ENCODE peak calls at places on chromosomes 12 and 14, in ten cellular contexts. E is body of pancreas, B is tibial artery, S is fibroblast of lung, A is mucosa of descending colon, R is astrocyte, K is left ventricle myocardium inferior, N is Peyer's patch, M is BE2C, H is pancreas. X is an unnamed sample.

GRCh38 chr14:61690982-61691381 is 4.3 kb upstream of the HIF1A start:
- DNase-seq in B (no peak), S (no peak), M (no peak), R (no peak), H (no peak), N (no peak), A (no peak), K (no peak), E (no peak), X (no peak)

GRCh38 chr14:101197595-101198397 is 294.3 kb upstream of the RTL1 start:
- DNase-seq in K (no peak), B (no peak), N (peak; percentile 33), A (no peak), H (peak; percentile 4), M (no peak), S (no peak), E (peak; percentile 8), R (no peak), X (no peak)

GRCh38 chr12:102816816-102817434 is 100.1 kb downstream of the PAH start:
- DNase-seq in K (no peak), B (no peak), A (no peak), H (no peak), M (no peak), R (peak; percentile 4), S (peak; percentile 8), E (no peak), N (no peak), X (no peak)

GRCh38 chr14:81298911-81299310 is 78.2 kb upstream of the GTF2A1 start:
- DNase-seq in M (no peak), H (no peak), B (no peak), N (no peak), K (no peak), A (no peak), R (no peak), E (no peak), S (no peak), X (no peak)

GRCh38 chr12:63003223-63003819 is 68.4 kb upstream of the PPM1H start:
- DNase-seq in N (no peak), K (no peak), B (no peak), H (no peak), E (no peak), M (no peak), S (no peak), A (no peak), R (no peak), X (no peak)

GRCh38 chr14:59208224-59208814 is 19.9 kb downstream of the DAAM1 start:
- DNase-seq in R (peak; percentile 89), N (no peak), A (no peak), K (no peak), M (no peak), S (peak; percentile 93), E (no peak), H (no peak), B (no peak), X (peak; percentile 88)

GRCh38 chr12:31117203-31118011 is 43.7 kb downstream of the DDX11 start:
- DNase-seq in H (peak; percentile 52), A (peak; percentile 64), B (peak; percentile 57), K (no peak), E (no peak), S (peak; percentile 29), M (peak; percentile 58), R (peak; percentile 8), N (peak; percentile 78), X (peak; percentile 86)

GRCh38 chr12:117076410-117077372 is 22.5 kb downstream of the TESC start:
- DNase-seq in S (no peak), M (no peak), N (no peak), H (no peak), R (no peak), A (no peak), E (no peak), B (no peak), K (no peak), X (no peak)

GRCh38 chr12:98127336-98127679 is 388.1 kb upstream of the TMPO start:
- DNase-seq in A (no peak), S (no peak), R (no peak), K (no peak), N (no peak), B (no peak), M (no peak), H (no peak), E (no peak), X (no peak)

GRCh38 chr14:65073605-65074201 is 28.6 kb downstream of the MAX start:
- DNase-seq in N (peak; percentile 90), R (no peak), M (no peak), K (no peak), H (no peak), B (no peak), S (no peak), E (no peak), A (peak; percentile 81), X (no peak)

GRCh38 chr12:42564540-42564939 is 25.0 kb downstream of the PRICKLE1 start:
- DNase-seq in E (no peak), R (peak; percentile 73), K (no peak), S (peak; percentile 80), A (no peak), B (no peak), M (no peak), N (no peak), H (no peak), X (no peak)

GRCh38 chr12:42565001-42565400 is 24.5 kb downstream of the PRICKLE1 start:
- DNase-seq in N (no peak), R (no peak), E (no peak), B (no peak), A (no peak), H (no peak), K (no peak), M (no peak), S (no peak), X (no peak)

GRCh38 chr12:42570076-42570475 is 19.5 kb downstream of the PRICKLE1 start:
- DNase-seq in E (no peak), R (no peak), H (no peak), N (no peak), S (no peak), B (no peak), M (no peak), A (no peak), K (no peak), X (no peak)

GRCh38 chr12:42568952-42569916 is 20.3 kb downstream of the PRICKLE1 start:
- DNase-seq in S (peak; percentile 64), H (no peak), B (no peak), R (peak; percentile 52), K (no peak), M (no peak), N (no peak), A (no peak), E (no peak), X (peak; percentile 31)

GRCh38 chr12:42565633-42566032 is 23.9 kb downstream of the PRICKLE1 start:
- DNase-seq in M (no peak), B (no peak), H (no peak), E (no peak), A (no peak), K (no peak), R (no peak), N (no peak), S (no peak), X (no peak)
- H3K4me1 ChIP-seq in M (peaks cover 4% of the 10 kb centered on the region), B (no peaks in the 10 kb centered on the region), H (peaks cover 11% of the 10 kb centered on the region), E (peaks cover 19% of the 10 kb centered on the region), A (no peaks in the 10 kb centered on the region), K (peaks cover 52% of the 10 kb centered on the region), R (peaks cover 20% of the 10 kb centered on the region), N (no peaks in the 10 kb centered on the region), S (no peaks in the 10 kb centered on the region), X (peaks cover 34% of the 10 kb centered on the region)

GRCh38 chr14:77043177-77043983 is 14.9 kb upstream of the IRF2BPL start:
- DNase-seq in A (peak; percentile 57), K (no peak), M (no peak), R (peak; percentile 93), H (no peak), S (peak; percentile 94), N (no peak), E (no peak), B (no peak), X (peak; percentile 58)

GRCh38 chr14:77044776-77045569 is 16.5 kb upstream of the IRF2BPL start:
- DNase-seq in B (no peak), M (no peak), R (no peak), A (no peak), K (peak; percentile 62), H (no peak), N (peak; percentile 73), E (no peak), S (no peak), X (peak; percentile 53)

GRCh38 chr14:77046706-77047105 is 18.2 kb upstream of the IRF2BPL start:
- DNase-seq in R (no peak), S (no peak), E (no peak), N (no peak), H (no peak), M (no peak), B (no peak), K (no peak), A (no peak), X (no peak)

GRCh38 chr14:77043984-77044485 is 15.5 kb upstream of the IRF2BPL start:
- DNase-seq in R (no peak), B (no peak), S (no peak), M (no peak), E (no peak), N (no peak), H (no peak), A (no peak), K (no peak), X (peak; percentile 41)

DNA sequence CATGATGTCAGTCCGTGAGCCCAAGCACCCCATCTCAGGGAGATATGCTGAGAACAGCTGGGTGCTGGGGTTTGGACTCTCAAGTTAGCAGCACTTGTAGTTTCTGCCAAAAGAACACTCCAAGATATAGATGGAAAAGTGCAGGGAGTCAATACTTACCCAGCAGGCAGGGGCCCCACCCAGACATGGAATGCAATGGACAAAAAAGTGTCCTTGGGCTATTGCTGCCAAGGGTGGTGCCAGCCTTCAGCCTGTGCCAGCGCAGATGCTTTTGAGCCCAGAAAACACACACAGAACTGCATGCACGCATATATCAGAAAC is 17.0 kb upstream of the IRF2BPL start:
- DNase-seq in K (no peak), S (no peak), H (no peak), M (no peak), E (peak; percentile 73), B (no peak), A (peak; percentile 61), R (no peak), N (no peak), X (peak; percentile 52)
- H3K4me1 ChIP-seq in K (peaks cover 66% of the 10 kb centered on the region), S (peaks cover 45% of the 10 kb centered on the region), H (peaks cover 53% of the 10 kb centered on the region), M (peaks cover 51% of the 10 kb centered on the region), E (peaks cover 65% of the 10 kb centered on the region), B (peaks cover 9% of the 10 kb centered on the region), A (peaks cover 51% of the 10 kb centered on the region), R (peaks cover 51% of the 10 kb centered on the region), N (no peaks in the 10 kb centered on the region), X (peaks cover 52% of the 10 kb centered on the region)

DNA sequence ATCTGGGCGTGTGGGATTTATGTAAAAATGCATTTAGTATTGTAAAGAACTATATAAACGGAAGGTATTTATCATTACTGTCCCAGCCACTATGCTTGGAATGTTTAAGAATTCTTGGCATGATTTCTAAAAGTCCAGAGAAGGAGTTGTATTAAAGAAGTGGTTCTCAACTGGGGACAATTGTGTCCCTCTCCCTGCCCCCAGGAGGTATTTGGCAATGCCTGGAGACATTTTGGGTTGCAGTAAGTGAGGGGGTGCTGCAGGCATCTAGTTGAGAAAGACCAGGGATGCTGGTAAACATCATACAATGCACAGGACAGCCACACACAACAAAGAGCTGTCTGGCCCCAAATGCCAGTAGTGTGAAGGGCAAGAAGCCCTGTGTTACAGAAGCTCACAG is 7.2 kb downstream of the SLC38A1 start:
- DNase-seq in S (no peak), H (no peak), M (no peak), B (no peak), N (no peak), A (no peak), R (no peak), E (no peak), K (no peak), X (no peak)
- H3K4me1 ChIP-seq in S (peaks cover 7% of the 10 kb centered on the region), H (peaks cover 6% of the 10 kb centered on the region), M (peaks cover 11% of the 10 kb centered on the region), B (no peaks in the 10 kb centered on the region), N (no peaks in the 10 kb centered on the region), A (peaks cover 10% of the 10 kb centered on the region), R (peaks cover 23% of the 10 kb centered on the region), E (peaks cover 51% of the 10 kb centered on the region), K (peaks cover 87% of the 10 kb centered on the region), X (peaks cover 4% of the 10 kb centered on the region)

GRCh38 chr12:64658892-64659481 is 48.7 kb downstream of the RASSF3 start:
- DNase-seq in S (no peak), A (no peak), M (no peak), E (no peak), R (no peak), K (no peak), B (no peak), N (no peak), H (no peak), X (no peak)
- H3K4me1 ChIP-seq in S (no peaks in the 10 kb centered on the region), A (peaks cover 10% of the 10 kb centered on the region), M (no peaks in the 10 kb centered on the region), E (peaks cover 71% of the 10 kb centered on the region), R (peaks cover 5% of the 10 kb centered on the region), K (peaks cover 68% of the 10 kb centered on the region), B (peaks cover 4% of the 10 kb centered on the region), N (no peaks in the 10 kb centered on the region), H (peaks cover 36% of the 10 kb centered on the region), X (peaks cover under 1% of the 10 kb centered on the region)

X was measured in osteoblast.